ENCODE peak calls at places on chromosome 12, in five cellular contexts. J is kidney, Q is esophagus squamous epithelium, W is PC-9, K is gastrocnemius medialis. Z is an unnamed sample.

GRCh38 chr12:104873374-104873773 is 84.7 kb downstream of the SLC41A2 start:
- DNase-seq in J (no peak), Q (no peak), W (no peak), K (no peak), Z (no peak)

GRCh38 chr12:120093336-120093591 is 23.3 kb downstream of the RAB35 start:
- DNase-seq in J (no peak), Q (no peak), W (no peak), K (no peak), Z (no peak)

GRCh38 chr12:120103371-120103770 is 13.2 kb downstream of the RAB35 start:
- DNase-seq in J (no peak), Q (no peak), W (no peak), K (no peak), Z (no peak)

GRCh38 chr12:49342914-49343731 is 3.6 kb upstream of the DNAJC22 start:
- DNase-seq in J (peak; percentile 85), Q (no peak), W (no peak), K (no peak), Z (no peak)

GRCh38 chr12:110109037-110109836 is 14.9 kb upstream of the IFT81 start:
- DNase-seq in J (peak; percentile 91), Q (no peak), W (no peak), K (peak; percentile 97), Z (peak; percentile 100)

GRCh38 chr12:92138144-92138543 is 7.5 kb downstream of the BTG1 start:
- DNase-seq in J (no peak), Q (no peak), W (no peak), K (no peak), Z (no peak)

GRCh38 chr12:15757553-15758255 is 31.5 kb downstream of the EPS8 start:
- DNase-seq in J (no peak), Q (no peak), W (peak; percentile 86), K (no peak), Z (no peak)

GRCh38 chr12:120007272-120007671 is 18.2 kb downstream of the BICDL1 start:
- DNase-seq in J (no peak), Q (no peak), W (no peak), K (no peak), Z (no peak)

GRCh38 chr12:49582840-49583239 is 14.9 kb upstream of the MCRS1 start:
- DNase-seq in J (no peak), Q (no peak), W (no peak), K (no peak), Z (no peak)

GRCh38 chr12:15526033-15526432 is 203.7 kb downstream of the PTPRO start:
- DNase-seq in J (no peak), Q (no peak), W (no peak), K (no peak), Z (no peak)

GRCh38 chr12:105100207-105100985 is 7.1 kb upstream of the WASHC4 start:
- DNase-seq in J (no peak), Q (no peak), W (peak; percentile 62), K (no peak), Z (no peak)

GRCh38 chr12:50066402-50066801 is 9.0 kb downstream of the ASIC1 start:
- DNase-seq in J (peak; percentile 57), Q (no peak), W (peak; percentile 70), K (no peak), Z (peak; percentile 80)

GRCh38 chr12:12051668-12052067 is 19.1 kb upstream of the BCL2L14 start:
- DNase-seq in J (no peak), Q (no peak), W (no peak), K (no peak), Z (no peak)

GRCh38 chr12:112543666-112544185 is 125.0 kb downstream of the PTPN11 start:
- DNase-seq in J (no peak), Q (no peak), W (no peak), K (no peak), Z (no peak)

GRCh38 chr12:111488271-111488670 is 82.5 kb downstream of the SH2B3 start:
- DNase-seq in J (no peak), Q (no peak), W (no peak), K (peak; percentile 32), Z (no peak)

GRCh38 chr12:1829306-1829900 is 9.0 kb downstream of the LRTM2 start:
- DNase-seq in J (peak; percentile 56), Q (no peak), W (no peak), K (no peak), Z (no peak)

GRCh38 chr12:127178463-127178862 is 1088.5 kb upstream of the TMEM132C start:
- DNase-seq in J (no peak), Q (no peak), W (no peak), K (no peak), Z (no peak)

GRCh38 chr12:83823386-83824045 is 1089.1 kb downstream of the SLC6A15 start:
- DNase-seq in J (peak; percentile 59), Q (no peak), W (peak; percentile 38), K (no peak), Z (no peak)
- TF ChIP-seq CTCF in J (peak; percentile 40), Q (peak; percentile 23), W (peak; percentile 66), K (no peak), Z (peak; percentile 36)

DNA sequence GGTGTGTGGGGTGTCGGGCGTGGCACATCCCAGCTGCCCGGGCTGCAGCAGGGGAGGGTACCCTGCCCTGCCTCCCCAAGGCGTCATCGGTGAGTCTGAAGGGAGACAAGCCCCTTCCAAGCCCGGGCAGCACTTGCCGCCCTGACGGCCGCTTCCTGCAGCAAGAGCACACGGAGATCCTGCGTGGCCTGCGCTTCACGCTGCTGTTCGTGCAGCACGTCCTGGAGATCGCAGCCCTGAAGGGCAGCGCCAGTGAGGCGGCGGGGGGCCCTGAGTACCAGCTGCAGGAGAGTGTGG is 10.1 kb upstream of the PUS1 start:
- DNase-seq in J (no peak), Q (no peak), W (no peak), K (no peak), Z (no peak)
- H3K36me3 ChIP-seq in J (peaks cover 23% of the 10 kb centered on the region), Q (peaks cover 46% of the 10 kb centered on the region), W (peaks cover 7% of the 10 kb centered on the region), K (peaks cover 72% of the 10 kb centered on the region), Z (peaks cover 60% of the 10 kb centered on the region)

GRCh38 chr12:125330645-125331341 is 265.6 kb downstream of the AACS start:
- DNase-seq in J (peak; percentile 79), Q (no peak), W (no peak), K (no peak), Z (no peak)
- H3K4me3 ChIP-seq in J (peak overlapping the region; percentile 23), Q (peak overlapping the region; percentile 39), W (no peak overlapping the region), K (peak overlapping the region; percentile 48), Z (peak overlapping the region; percentile 45)

GRCh38 chr12:51687142-51687935 is 96.3 kb downstream of the SCN8A start:
- DNase-seq in J (no peak), Q (no peak), W (no peak), K (no peak), Z (peak; percentile 46)

GRCh38 chr12:51693569-51693968 is 102.5 kb downstream of the SCN8A start:
- DNase-seq in J (no peak), Q (no peak), W (no peak), K (no peak), Z (no peak)

GRCh38 chr12:51692016-51692415 is 101.0 kb downstream of the SCN8A start:
- DNase-seq in J (no peak), Q (no peak), W (no peak), K (no peak), Z (no peak)

GRCh38 chr12:51686727-51687126 is 95.7 kb downstream of the SCN8A start:
- DNase-seq in J (no peak), Q (no peak), W (no peak), K (no peak), Z (no peak)

GRCh38 chr12:51689972-51690371 is 98.9 kb downstream of the SCN8A start:
- DNase-seq in J (no peak), Q (no peak), W (no peak), K (no peak), Z (no peak)
- TF ChIP-seq CTCF in J (no peak), Q (no peak), W (no peak), K (no peak), Z (no peak)

GRCh38 chr12:108801736-108802665 is 55.4 kb downstream of the SSH1 start:
- DNase-seq in J (peak; percentile 80), Q (no peak), W (no peak), K (peak; percentile 92), Z (no peak)

GRCh38 chr12:108800591-108800990 is 56.8 kb downstream of the SSH1 start:
- DNase-seq in J (no peak), Q (no peak), W (no peak), K (no peak), Z (no peak)

GRCh38 chr12:108798551-108799221 is 58.7 kb downstream of the SSH1 start:
- DNase-seq in J (no peak), Q (no peak), W (no peak), K (no peak), Z (no peak)

GRCh38 chr12:108797677-108798076 is 59.7 kb downstream of the SSH1 start:
- DNase-seq in J (no peak), Q (no peak), W (no peak), K (no peak), Z (no peak)

GRCh38 chr12:108799528-108800243 is 57.7 kb downstream of the SSH1 start:
- DNase-seq in J (no peak), Q (no peak), W (no peak), K (no peak), Z (no peak)
- H3K36me3 ChIP-seq in J (peaks cover 46% of the 10 kb centered on the region), Q (peaks cover 18% of the 10 kb centered on the region), W (peaks cover 11% of the 10 kb centered on the region), K (peaks cover 47% of the 10 kb centered on the region), Z (peaks cover 35% of the 10 kb centered on the region)

GRCh38 chr12:3842517-3842916 is 30.7 kb downstream of the PARP11 start:
- DNase-seq in J (no peak), Q (no peak), W (no peak), K (no peak), Z (no peak)
- H3K4me3 ChIP-seq in J (no peak overlapping the region), Q (no peak overlapping the region), W (no peak overlapping the region), K (no peak overlapping the region), Z (no peak overlapping the region)

GRCh38 chr12:5898874-5899273 is 46.2 kb downstream of the ANO2 start:
- DNase-seq in J (no peak), Q (no peak), W (no peak), K (no peak), Z (no peak)
- TF ChIP-seq CTCF in J (no peak), Q (no peak), W (peak; percentile 48), K (no peak), Z (peak; percentile 10)

GRCh38 chr12:24851341-24851740 is 97.6 kb downstream of the BCAT1 start:
- DNase-seq in J (no peak), Q (no peak), W (no peak), K (no peak), Z (no peak)

GRCh38 chr12:24848941-24849477 is 99.9 kb downstream of the BCAT1 start:
- DNase-seq in J (no peak), Q (no peak), W (no peak), K (no peak), Z (no peak)

GRCh38 chr12:24850486-24850885 is 98.4 kb downstream of the BCAT1 start:
- DNase-seq in J (no peak), Q (no peak), W (no peak), K (no peak), Z (no peak)

GRCh38 chr12:24845615-24846014 is 103.3 kb downstream of the BCAT1 start:
- DNase-seq in J (no peak), Q (no peak), W (no peak), K (no peak), Z (no peak)

GRCh38 chr12:24846689-24847088 is 102.2 kb downstream of the BCAT1 start:
- DNase-seq in J (no peak), Q (no peak), W (no peak), K (no peak), Z (no peak)
- H3K36me3 ChIP-seq in J (no peaks in the 10 kb centered on the region), Q (no peaks in the 10 kb centered on the region), W (no peaks in the 10 kb centered on the region), K (no peaks in the 10 kb centered on the region), Z (no peaks in the 10 kb centered on the region)

DNA sequence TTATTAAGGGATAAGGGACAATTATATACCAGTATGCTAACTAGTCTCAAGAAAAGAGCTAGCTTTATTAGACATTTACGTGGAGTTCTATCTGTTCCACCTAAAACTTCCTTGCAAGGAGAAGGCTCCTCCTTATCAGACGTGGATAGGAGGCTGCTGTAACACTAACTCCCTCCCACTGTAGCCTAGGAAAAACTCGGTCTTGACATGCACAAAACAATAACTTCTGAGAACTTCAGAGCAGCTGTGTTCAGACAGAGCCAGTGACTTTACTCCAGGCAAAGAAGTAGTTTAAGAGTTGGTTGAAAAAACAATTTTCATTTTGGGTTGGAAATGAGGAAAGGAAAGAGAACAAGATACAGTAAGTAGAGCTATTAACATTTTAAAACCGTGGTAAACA is 2.7 kb downstream of the ATF7 start:
- DNase-seq in J (no peak), Q (no peak), W (no peak), K (no peak), Z (no peak)
- H3K4me3 ChIP-seq in J (peak overlapping the region; percentile 88), Q (peak overlapping the region; percentile 72), W (no peak overlapping the region), K (peak overlapping the region; percentile 79), Z (peak overlapping the region; percentile 15)

Z was measured in BJ.